ENCODE peak calls at places on chromosome 9, in seven cellular contexts. N is HepG2, B is K562, J is HCT116, R is SK-N-SH, H is H1, D is GM12878. X is an unnamed sample.

GRCh38 chr9:83425240-83425639 is 113.0 kb downstream of the FRMD3 start:
- DNase-seq in D (no peak), B (no peak), H (no peak), J (no peak), N (peak), R (no peak), X (no peak)

GRCh38 chr9:38024036-38024681 is 44.9 kb downstream of the SHB start:
- DNase-seq in H (no peak), D (no peak), N (peak), R (no peak), J (no peak), B (no peak), X (no peak)

GRCh38 chr9:126499005-126499910 is 114.5 kb upstream of the LMX1B start:
- DNase-seq in J (no peak), D (no peak), B (peak), R (peak), H (no peak), N (peak), X (peak)

GRCh38 chr9:122228906-122229837 is at the start of gene LHX6:
- DNase-seq in D (no peak), J (no peak), N (no peak), R (peak), B (peak), H (no peak), X (no peak)

GRCh38 chr9:135230817-135231520 is 143.5 kb downstream of the OLFM1 start:
- DNase-seq in R (no peak), N (no peak), B (no peak), D (no peak), J (no peak), H (no peak), X (no peak)

GRCh38 chr9:133944746-133945135 is 47.4 kb downstream of the VAV2 start:
- DNase-seq in N (no peak), J (no peak), H (no peak), B (no peak), D (no peak), R (no peak), X (no peak)

GRCh38 chr9:116705531-116705930 is 18.4 kb downstream of the TRIM32 start:
- DNase-seq in N (no peak), R (no peak), J (no peak), B (no peak), H (no peak), D (no peak), X (no peak)

GRCh38 chr9:72734631-72735030 is 213.2 kb downstream of the TMC1 start:
- DNase-seq in J (no peak), N (no peak), H (no peak), B (no peak), R (no peak), D (no peak), X (no peak)

GRCh38 chr9:110049699-110050450 is 158.1 kb downstream of the C9orf152 start:
- DNase-seq in B (no peak), N (no peak), R (peak), D (no peak), H (no peak), J (no peak), X (peak)

GRCh38 chr9:72894342-72894741 is 58.5 kb downstream of the ALDH1A1 start:
- DNase-seq in H (no peak), R (no peak), D (no peak), J (no peak), N (no peak), B (no peak), X (no peak)

DNA sequence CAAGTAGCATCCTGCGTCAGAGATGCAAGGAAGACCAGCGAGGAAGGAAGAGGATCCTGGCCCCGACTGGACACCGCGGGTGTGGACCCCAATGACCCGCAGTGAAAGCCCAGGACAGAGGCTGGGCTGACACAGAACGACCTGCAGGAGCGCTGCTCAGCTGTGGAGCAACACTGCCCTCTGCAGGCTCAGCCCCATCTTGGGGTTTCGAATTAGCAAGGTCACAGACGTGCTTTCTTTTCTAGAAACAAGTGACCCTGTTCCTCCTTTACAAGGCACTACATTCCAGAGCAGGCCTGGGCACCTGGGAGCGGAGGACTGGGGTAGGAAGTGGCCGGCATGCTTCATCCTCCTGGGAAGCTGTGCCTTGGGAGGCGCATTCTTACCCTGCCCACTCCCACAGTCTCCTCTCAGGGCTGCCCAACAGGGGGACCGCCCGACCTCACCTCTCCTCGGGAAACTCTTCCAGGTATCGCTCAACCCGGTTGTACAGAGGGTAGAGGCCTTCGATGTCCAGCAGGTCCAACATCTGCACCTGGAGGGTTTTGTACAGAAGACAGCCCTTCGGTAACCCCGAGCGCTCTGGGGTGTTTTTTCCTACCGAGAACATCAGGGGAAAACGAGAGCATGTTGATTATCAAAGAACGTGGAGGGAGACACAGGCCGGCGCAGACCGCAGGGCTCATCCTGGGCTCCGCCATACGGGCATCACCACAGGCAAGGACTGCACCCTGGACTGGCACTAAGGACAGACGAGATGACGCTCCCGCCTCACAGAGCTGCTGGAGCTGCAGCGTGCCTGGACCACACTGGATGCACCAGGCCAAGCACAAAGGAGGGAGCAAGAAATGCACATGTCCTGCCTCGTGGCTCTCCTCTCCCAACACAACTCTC is 35.0 kb downstream of the IPPK start:
- DNase-seq in N (peak), R (peak), D (peak), J (peak), B (peak), H (peak), X (peak)
- TF ChIP-seq JUND in N (no peak), R (no peak), D (no peak), J (no peak), B (no peak), H (peak), X (no peak)

DNA sequence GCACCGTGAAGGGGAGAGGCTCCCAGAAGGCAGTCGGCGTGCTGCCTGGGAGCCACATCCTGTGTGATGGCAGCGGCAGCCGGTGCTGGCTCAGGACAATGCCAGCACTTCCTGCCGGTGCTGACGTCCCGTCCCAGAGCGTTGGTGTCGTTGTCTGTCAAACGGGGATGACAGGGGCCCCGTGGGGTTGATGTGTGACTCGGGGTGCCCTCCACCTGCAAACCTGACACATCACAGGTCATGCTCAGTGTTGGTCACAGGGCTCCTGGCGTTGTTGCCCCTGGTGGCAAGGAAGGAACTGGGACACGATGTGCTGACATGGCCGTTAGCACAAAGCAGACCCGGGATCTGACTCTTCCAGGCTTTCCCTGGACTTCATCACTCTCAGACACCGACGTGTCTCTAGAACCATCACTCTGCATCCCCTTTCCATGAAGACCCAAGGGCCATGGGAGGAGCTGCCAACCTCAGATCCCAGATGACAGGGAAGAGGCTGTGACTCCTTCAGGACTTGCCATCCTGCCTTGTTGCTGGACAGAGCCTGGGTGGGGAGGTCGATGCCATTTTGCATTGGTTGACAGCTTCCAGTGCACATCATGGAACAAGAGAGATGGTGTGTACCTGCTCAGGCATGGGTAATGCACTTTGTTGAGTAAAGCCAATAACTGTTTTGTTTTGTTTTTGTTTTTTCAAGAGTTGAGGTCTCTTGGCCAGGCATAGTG is 21.5 kb downstream of the PLPP7 start:
- DNase-seq in R (no peak), D (no peak), H (no peak), J (no peak), N (no peak), B (no peak), X (no peak)
- TF ChIP-seq JUND in R (no peak), D (no peak), H (no peak), J (no peak), N (no peak), B (no peak), X (no peak)

DNA sequence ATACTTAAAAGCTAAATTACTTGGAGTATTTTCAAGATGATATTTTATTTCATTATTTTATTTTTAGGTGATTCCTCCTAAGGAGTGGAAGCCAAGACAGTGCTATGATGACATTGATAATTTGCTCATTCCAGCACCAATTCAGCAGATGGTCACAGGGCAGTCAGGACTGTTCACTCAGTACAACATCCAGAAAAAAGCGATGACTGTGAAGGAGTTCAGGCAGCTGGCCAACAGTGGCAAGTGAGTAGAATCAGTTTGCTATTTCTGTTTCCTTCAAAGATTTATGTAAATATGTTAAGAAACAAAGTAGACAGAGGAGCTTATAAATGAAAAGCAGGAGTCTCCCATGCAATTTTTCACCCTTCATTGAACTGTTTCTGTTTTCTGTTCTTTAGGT is 47.8 kb downstream of the KDM4C start:
- DNase-seq in R (peak), D (no peak), H (no peak), B (no peak), N (no peak), J (no peak), X (no peak)
- TF ChIP-seq JUND in R (no peak), D (no peak), H (no peak), B (no peak), N (no peak), J (no peak), X (no peak)

GRCh38 chr9:114227288-114228033 is 72.1 kb downstream of the COL27A1 start:
- DNase-seq in R (peak), N (no peak), B (no peak), D (no peak), J (no peak), H (no peak), X (no peak)

GRCh38 chr9:114226289-114227055 is 71.1 kb downstream of the COL27A1 start:
- DNase-seq in D (no peak), R (no peak), B (no peak), H (no peak), J (no peak), N (no peak), X (no peak)

GRCh38 chr9:114229236-114229635 is 73.9 kb downstream of the COL27A1 start:
- DNase-seq in H (no peak), B (no peak), J (no peak), D (no peak), N (no peak), R (no peak), X (no peak)

GRCh38 chr9:114230068-114230467 is 74.7 kb downstream of the COL27A1 start:
- DNase-seq in R (no peak), B (no peak), N (no peak), D (no peak), J (no peak), H (no peak), X (no peak)

DNA sequence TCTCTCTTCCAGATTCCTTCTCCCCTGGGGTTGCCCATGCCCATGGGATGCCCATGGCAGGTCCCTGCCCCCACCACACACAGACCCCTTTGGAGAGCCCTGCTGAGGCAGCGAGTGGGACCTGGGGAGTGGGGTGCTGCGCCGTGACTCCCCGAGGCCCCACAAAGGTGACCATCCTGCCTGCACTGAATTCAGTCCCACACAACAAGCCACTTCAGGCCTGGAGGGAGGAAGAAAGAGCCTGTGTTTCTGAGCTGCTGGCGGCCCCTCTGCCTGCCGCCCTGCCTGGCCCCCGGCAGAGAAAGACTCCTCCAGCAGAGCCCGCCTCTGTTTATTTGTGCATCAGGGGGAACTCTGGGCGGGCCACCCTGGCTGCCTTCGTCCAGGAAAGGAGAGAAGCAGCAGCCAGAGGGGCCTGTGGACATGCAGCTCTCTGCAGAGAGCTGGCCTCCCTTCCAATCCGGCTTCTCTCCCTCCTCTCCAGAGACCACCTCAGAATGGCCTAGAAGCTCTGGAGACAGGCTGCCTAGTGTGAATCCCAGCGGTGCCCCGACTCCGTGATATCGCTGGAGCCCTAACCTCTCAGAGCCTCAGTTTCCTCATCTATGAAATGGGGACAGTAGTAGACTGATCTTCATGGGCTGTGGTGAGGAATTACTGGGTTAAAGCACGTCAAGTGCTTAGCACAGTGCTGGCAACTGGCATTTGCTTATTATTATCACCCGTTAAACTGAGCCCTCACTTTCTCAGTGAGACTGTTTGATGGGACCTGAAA is 72.9 kb downstream of the COL27A1 start:
- DNase-seq in D (no peak), B (no peak), H (no peak), R (no peak), N (no peak), J (no peak), X (no peak)
- TF ChIP-seq JUND in D (no peak), B (no peak), H (no peak), R (no peak), N (no peak), J (no peak), X (no peak)

GRCh38 chr9:132000659-132001058 is 79.0 kb downstream of the MED27 start:
- DNase-seq in B (no peak), D (no peak), J (no peak), R (no peak), H (no peak), N (no peak), X (no peak)

GRCh38 chr9:132003904-132004303 is 75.8 kb downstream of the MED27 start:
- DNase-seq in D (peak), B (no peak), H (no peak), N (no peak), R (no peak), J (no peak), X (no peak)

GRCh38 chr9:132004323-132004722 is 75.3 kb downstream of the MED27 start:
- DNase-seq in D (no peak), R (no peak), B (no peak), H (no peak), N (no peak), J (no peak), X (no peak)

GRCh38 chr9:132001550-132001949 is 78.1 kb downstream of the MED27 start:
- DNase-seq in B (no peak), D (no peak), J (no peak), N (no peak), H (no peak), R (no peak), X (no peak)

DNA sequence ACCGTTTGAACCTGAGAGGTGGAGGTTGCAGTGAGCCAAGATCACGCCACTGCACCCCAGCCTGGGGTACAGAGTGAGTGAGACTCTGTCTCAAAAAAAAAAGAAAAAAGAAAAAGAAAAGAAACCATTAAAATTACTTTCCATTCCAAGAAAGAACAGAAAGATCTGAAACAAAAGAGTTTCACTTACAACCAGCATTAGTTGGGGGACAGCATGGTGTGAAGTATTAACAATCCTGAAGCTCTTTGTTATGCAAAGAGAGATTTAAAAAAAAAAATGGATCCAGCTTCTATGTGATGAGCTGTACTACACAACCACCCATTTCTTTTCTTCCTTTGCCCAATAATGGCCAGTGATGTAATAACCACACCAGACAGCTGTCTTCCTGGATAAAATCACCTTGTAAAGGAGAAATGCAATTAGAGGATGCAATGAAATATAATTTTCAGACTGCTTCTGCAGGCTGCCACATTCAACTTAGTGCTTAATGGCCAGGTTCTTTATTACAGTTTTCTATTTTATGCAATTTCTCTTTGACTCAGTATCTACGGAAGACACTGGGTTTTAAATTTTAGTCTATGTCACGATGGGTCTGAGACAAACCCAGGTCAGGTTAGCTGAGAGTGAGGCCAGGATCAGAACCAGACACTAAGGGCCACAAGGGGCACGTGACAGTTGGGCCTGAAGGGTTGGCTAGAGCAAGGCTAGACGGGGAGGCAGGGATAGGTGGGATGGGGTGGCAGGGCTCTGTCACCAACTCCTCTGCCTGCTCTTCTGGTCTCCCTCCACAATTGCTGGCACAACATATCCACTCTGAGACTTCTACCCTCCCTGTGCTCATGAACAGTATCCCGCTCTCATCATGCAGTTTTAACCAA is 76.6 kb downstream of the MED27 start:
- DNase-seq in J (no peak), D (no peak), B (no peak), N (no peak), H (no peak), R (no peak), X (no peak)
- TF ChIP-seq JUND in J (no peak), D (no peak), B (no peak), N (no peak), H (no peak), R (no peak), X (no peak)

GRCh38 chr9:107249131-107249533 is 33.9 kb upstream of the RAD23B start:
- DNase-seq in B (no peak), D (no peak), H (no peak), J (no peak), N (peak), R (no peak), X (no peak)
- TF ChIP-seq JUND in B (no peak), D (no peak), H (no peak), J (no peak), N (no peak), R (no peak), X (no peak)

GRCh38 chr9:15246243-15246642 is 60.8 kb downstream of the TTC39B start:
- DNase-seq in N (no peak), J (no peak), D (no peak), H (no peak), B (no peak), R (no peak), X (no peak)

GRCh38 chr9:15243086-15243485 is 63.9 kb downstream of the TTC39B start:
- DNase-seq in N (no peak), R (no peak), B (no peak), J (no peak), H (no peak), D (no peak), X (no peak)

GRCh38 chr9:15246688-15247087 is 60.3 kb downstream of the TTC39B start:
- DNase-seq in J (peak), D (no peak), R (no peak), B (no peak), N (no peak), H (no peak), X (no peak)

GRCh38 chr9:15240927-15241326 is 66.1 kb downstream of the TTC39B start:
- DNase-seq in N (no peak), B (no peak), R (no peak), J (no peak), H (no peak), D (no peak), X (no peak)

DNA sequence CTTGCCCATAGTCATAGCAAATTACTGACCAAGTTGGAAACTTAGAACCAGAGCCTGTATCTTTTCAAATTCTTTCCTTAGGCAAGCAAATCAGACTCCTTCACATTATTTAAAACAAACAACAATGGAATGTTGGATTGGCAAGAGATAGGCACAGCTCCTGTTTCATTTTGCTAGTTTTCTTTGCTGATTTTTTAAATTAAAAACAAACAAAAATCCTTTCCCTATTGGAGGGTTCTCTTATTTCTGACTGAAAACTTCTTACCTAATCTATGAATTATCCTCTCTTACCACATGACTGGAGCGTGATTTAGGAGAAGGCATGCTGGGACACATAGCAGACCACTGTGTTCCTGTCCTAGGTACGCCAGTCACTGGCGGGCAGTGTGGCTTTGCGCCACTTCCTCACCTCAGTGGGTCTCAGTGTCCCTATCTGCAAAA is 63.0 kb downstream of the TTC39B start:
- DNase-seq in H (no peak), B (no peak), N (no peak), R (no peak), J (no peak), D (no peak), X (no peak)
- TF ChIP-seq JUND in H (no peak), B (no peak), N (no peak), R (no peak), J (no peak), D (no peak), X (no peak)

DNA sequence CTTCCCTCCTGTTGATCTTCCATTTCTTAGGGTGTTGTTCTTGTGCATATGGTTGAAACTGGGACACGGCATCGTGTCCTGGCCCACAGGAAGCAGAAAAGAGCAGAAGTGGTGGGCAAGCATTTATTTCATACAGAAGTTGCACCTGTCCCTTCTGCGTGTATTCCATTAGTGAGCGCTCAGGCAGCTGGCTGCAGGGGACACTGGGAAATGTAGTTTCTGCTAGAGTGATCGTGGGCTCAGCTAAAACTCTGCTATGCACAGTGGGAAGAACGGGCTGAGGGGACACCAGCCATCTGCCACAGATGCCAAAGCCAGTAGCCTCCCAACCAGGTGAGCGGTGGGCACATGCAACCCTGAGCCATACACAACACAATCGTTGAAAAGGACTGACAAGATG is 57.4 kb upstream of the ASS1 start:
- DNase-seq in N (no peak), D (no peak), J (no peak), R (no peak), H (no peak), B (no peak), X (no peak)
- TF ChIP-seq JUND in N (no peak), D (no peak), J (no peak), R (no peak), H (no peak), B (no peak), X (no peak)

X was measured in T47D.